ENCODE peak calls at places on chromosomes 3 and 15, in seven cellular contexts. One of them, this sample, is unnamed.

GRCh38 chr15:83720466-83720865 is 66.5 kb downstream of the ADAMTSL3 start:
- DNase-seq in NCI-H2029 treated with DMSO at 0.1 percent for 48 hours: no peak
- DNase-seq in OCI-M1: no peak
- DNase-seq in RKO: no peak
- DNase-seq in activated CD4-positive, alpha-beta T cell treated with anti-CD3 and anti-CD28 coated beads for 36 hours: no peak
- DNase-seq in CD8-positive, alpha-beta memory T cell: no peak
- DNase-seq in fibroblast of mammary gland: no peak
- DNase-seq in this sample: no peak

GRCh38 chr3:16849240-16849639 is 35.5 kb upstream of the PLCL2 start:
- DNase-seq in CD8-positive, alpha-beta memory T cell: peak; percentile 87
- DNase-seq in fibroblast of mammary gland: peak; percentile 52
- DNase-seq in NCI-H2029 treated with DMSO at 0.1 percent for 48 hours: peak; percentile 84
- DNase-seq in OCI-M1: peak; percentile 8
- DNase-seq in activated CD4-positive, alpha-beta T cell treated with anti-CD3 and anti-CD28 coated beads for 36 hours: peak; percentile 78
- DNase-seq in RKO: no peak
- DNase-seq in this sample: no peak

GRCh38 chr15:40306371-40306770 is 1.4 kb downstream of the PLCB2 start:
- DNase-seq in NCI-H2029 treated with DMSO at 0.1 percent for 48 hours: no peak
- DNase-seq in fibroblast of mammary gland: no peak
- DNase-seq in activated CD4-positive, alpha-beta T cell treated with anti-CD3 and anti-CD28 coated beads for 36 hours: no peak
- DNase-seq in OCI-M1: no peak
- DNase-seq in RKO: no peak
- DNase-seq in CD8-positive, alpha-beta memory T cell: no peak
- DNase-seq in this sample: peak; percentile 41

GRCh38 chr15:78691167-78691872 is 50.3 kb upstream of the CHRNB4 start:
- DNase-seq in NCI-H2029 treated with DMSO at 0.1 percent for 48 hours: no peak
- DNase-seq in OCI-M1: no peak
- DNase-seq in CD8-positive, alpha-beta memory T cell: no peak
- DNase-seq in RKO: no peak
- DNase-seq in fibroblast of mammary gland: no peak
- DNase-seq in activated CD4-positive, alpha-beta T cell treated with anti-CD3 and anti-CD28 coated beads for 36 hours: no peak
- DNase-seq in this sample: no peak

GRCh38 chr3:171883257-171883892 is 40.2 kb downstream of the TMEM212 start:
- DNase-seq in fibroblast of mammary gland: no peak
- DNase-seq in OCI-M1: no peak
- DNase-seq in NCI-H2029 treated with DMSO at 0.1 percent for 48 hours: no peak
- DNase-seq in RKO: no peak
- DNase-seq in CD8-positive, alpha-beta memory T cell: no peak
- DNase-seq in activated CD4-positive, alpha-beta T cell treated with anti-CD3 and anti-CD28 coated beads for 36 hours: no peak
- DNase-seq in this sample: no peak

GRCh38 chr15:78739996-78740903 is 71.0 kb downstream of the ADAMTS7 start:
- DNase-seq in OCI-M1: peak; percentile 88
- DNase-seq in CD8-positive, alpha-beta memory T cell: no peak
- DNase-seq in RKO: peak; percentile 77
- DNase-seq in activated CD4-positive, alpha-beta T cell treated with anti-CD3 and anti-CD28 coated beads for 36 hours: peak; percentile 89
- DNase-seq in NCI-H2029 treated with DMSO at 0.1 percent for 48 hours: no peak
- DNase-seq in fibroblast of mammary gland: peak; percentile 36
- DNase-seq in this sample: peak; percentile 78

GRCh38 chr3:123169930-123170329 is 31.8 kb upstream of the SEC22A start:
- DNase-seq in RKO: no peak
- DNase-seq in fibroblast of mammary gland: no peak
- DNase-seq in activated CD4-positive, alpha-beta T cell treated with anti-CD3 and anti-CD28 coated beads for 36 hours: no peak
- DNase-seq in CD8-positive, alpha-beta memory T cell: no peak
- DNase-seq in OCI-M1: no peak
- DNase-seq in NCI-H2029 treated with DMSO at 0.1 percent for 48 hours: no peak
- DNase-seq in this sample: no peak

GRCh38 chr15:64934023-64934422 is 22.3 kb downstream of the ANKDD1A start:
- DNase-seq in NCI-H2029 treated with DMSO at 0.1 percent for 48 hours: no peak
- DNase-seq in OCI-M1: no peak
- DNase-seq in activated CD4-positive, alpha-beta T cell treated with anti-CD3 and anti-CD28 coated beads for 36 hours: no peak
- DNase-seq in CD8-positive, alpha-beta memory T cell: no peak
- DNase-seq in fibroblast of mammary gland: no peak
- DNase-seq in RKO: no peak
- DNase-seq in this sample: no peak

GRCh38 chr15:26295331-26295730 is 432.2 kb upstream of the ATP10A start:
- DNase-seq in OCI-M1: no peak
- DNase-seq in RKO: no peak
- DNase-seq in fibroblast of mammary gland: no peak
- DNase-seq in activated CD4-positive, alpha-beta T cell treated with anti-CD3 and anti-CD28 coated beads for 36 hours: no peak
- DNase-seq in NCI-H2029 treated with DMSO at 0.1 percent for 48 hours: peak; percentile 1
- DNase-seq in CD8-positive, alpha-beta memory T cell: no peak
- DNase-seq in this sample: no peak

GRCh38 chr15:25850154-25851111 is 12.7 kb downstream of the ATP10A start:
- DNase-seq in OCI-M1: no peak
- DNase-seq in CD8-positive, alpha-beta memory T cell: peak; percentile 80
- DNase-seq in RKO: peak; percentile 73
- DNase-seq in NCI-H2029 treated with DMSO at 0.1 percent for 48 hours: no peak
- DNase-seq in fibroblast of mammary gland: peak; percentile 73
- DNase-seq in activated CD4-positive, alpha-beta T cell treated with anti-CD3 and anti-CD28 coated beads for 36 hours: peak; percentile 87
- DNase-seq in this sample: peak; percentile 97

GRCh38 chr3:49377483-49377882 is 19.3 kb upstream of the GPX1 start:
- DNase-seq in OCI-M1: no peak
- DNase-seq in fibroblast of mammary gland: peak; percentile 72
- DNase-seq in RKO: peak; percentile 52
- DNase-seq in CD8-positive, alpha-beta memory T cell: peak; percentile 54
- DNase-seq in activated CD4-positive, alpha-beta T cell treated with anti-CD3 and anti-CD28 coated beads for 36 hours: peak; percentile 85
- DNase-seq in NCI-H2029 treated with DMSO at 0.1 percent for 48 hours: no peak
- DNase-seq in this sample: no peak

GRCh38 chr3:131356006-131356405 is 25.6 kb upstream of the NUDT16 start:
- DNase-seq in activated CD4-positive, alpha-beta T cell treated with anti-CD3 and anti-CD28 coated beads for 36 hours: no peak
- DNase-seq in OCI-M1: no peak
- DNase-seq in fibroblast of mammary gland: peak; percentile 18
- DNase-seq in NCI-H2029 treated with DMSO at 0.1 percent for 48 hours: no peak
- DNase-seq in CD8-positive, alpha-beta memory T cell: no peak
- DNase-seq in RKO: no peak
- DNase-seq in this sample: no peak

GRCh38 chr3:81303326-81303725 is 458.1 kb downstream of the GBE1 start:
- DNase-seq in NCI-H2029 treated with DMSO at 0.1 percent for 48 hours: no peak
- DNase-seq in RKO: no peak
- DNase-seq in activated CD4-positive, alpha-beta T cell treated with anti-CD3 and anti-CD28 coated beads for 36 hours: no peak
- DNase-seq in CD8-positive, alpha-beta memory T cell: no peak
- DNase-seq in OCI-M1: no peak
- DNase-seq in fibroblast of mammary gland: no peak
- DNase-seq in this sample: no peak

GRCh38 chr15:39925112-39925830 is 5.2 kb upstream of the GPR176 start:
- DNase-seq in activated CD4-positive, alpha-beta T cell treated with anti-CD3 and anti-CD28 coated beads for 36 hours: peak; percentile 55
- DNase-seq in CD8-positive, alpha-beta memory T cell: no peak
- DNase-seq in fibroblast of mammary gland: peak; percentile 58
- DNase-seq in NCI-H2029 treated with DMSO at 0.1 percent for 48 hours: no peak
- DNase-seq in RKO: peak; percentile 83
- DNase-seq in OCI-M1: peak; percentile 66
- DNase-seq in this sample: no peak

GRCh38 chr3:16697437-16698258 is 92.4 kb upstream of the DAZL start:
- DNase-seq in CD8-positive, alpha-beta memory T cell: no peak
- DNase-seq in NCI-H2029 treated with DMSO at 0.1 percent for 48 hours: no peak
- DNase-seq in fibroblast of mammary gland: peak; percentile 90
- DNase-seq in OCI-M1: no peak
- DNase-seq in RKO: no peak
- DNase-seq in activated CD4-positive, alpha-beta T cell treated with anti-CD3 and anti-CD28 coated beads for 36 hours: no peak
- DNase-seq in this sample: no peak

GRCh38 chr15:51864408-51865056 is 35.1 kb downstream of the TMOD3 start:
- DNase-seq in OCI-M1: no peak
- DNase-seq in fibroblast of mammary gland: peak; percentile 71
- DNase-seq in CD8-positive, alpha-beta memory T cell: no peak
- DNase-seq in RKO: no peak
- DNase-seq in NCI-H2029 treated with DMSO at 0.1 percent for 48 hours: no peak
- DNase-seq in activated CD4-positive, alpha-beta T cell treated with anti-CD3 and anti-CD28 coated beads for 36 hours: peak; percentile 47
- DNase-seq in this sample: no peak

GRCh38 chr15:59174846-59175831 is 31.5 kb upstream of the LDHAL6B start:
- DNase-seq in activated CD4-positive, alpha-beta T cell treated with anti-CD3 and anti-CD28 coated beads for 36 hours: peak; percentile 72
- DNase-seq in RKO: peak; percentile 72
- DNase-seq in fibroblast of mammary gland: peak; percentile 85
- DNase-seq in NCI-H2029 treated with DMSO at 0.1 percent for 48 hours: peak; percentile 42
- DNase-seq in CD8-positive, alpha-beta memory T cell: no peak
- DNase-seq in OCI-M1: peak; percentile 66
- DNase-seq in this sample: no peak

GRCh38 chr3:13507791-13508339 is 27.8 kb downstream of the HDAC11 start:
- DNase-seq in RKO: no peak
- DNase-seq in CD8-positive, alpha-beta memory T cell: peak; percentile 31
- DNase-seq in activated CD4-positive, alpha-beta T cell treated with anti-CD3 and anti-CD28 coated beads for 36 hours: no peak
- DNase-seq in fibroblast of mammary gland: no peak
- DNase-seq in OCI-M1: no peak
- DNase-seq in NCI-H2029 treated with DMSO at 0.1 percent for 48 hours: no peak
- DNase-seq in this sample: peak; percentile 76

GRCh38 chr3:53844262-53845102 is 1.7 kb downstream of the CHDH start:
- DNase-seq in NCI-H2029 treated with DMSO at 0.1 percent for 48 hours: no peak
- DNase-seq in fibroblast of mammary gland: no peak
- DNase-seq in RKO: no peak
- DNase-seq in CD8-positive, alpha-beta memory T cell: no peak
- DNase-seq in activated CD4-positive, alpha-beta T cell treated with anti-CD3 and anti-CD28 coated beads for 36 hours: no peak
- DNase-seq in OCI-M1: no peak
- DNase-seq in this sample: no peak